ENCODE peak calls at places on chromosomes 2 and 18, in six cellular contexts. V, R, O, M, S and H are unnamed samples.

GRCh38 chr2:149169653-149170052 is 131.2 kb downstream of the LYPD6B start:
- DNase-seq in V (peak), O (no peak), S (no peak), R (no peak), M (no peak), H (peak)

GRCh38 chr2:20074001-20074648 is 22.7 kb upstream of the LAPTM4A start:
- DNase-seq in S (no peak), V (no peak), O (no peak), R (no peak), M (no peak), H (no peak)

GRCh38 chr18:33761363-33761762 is 183.3 kb downstream of the ASXL3 start:
- DNase-seq in S (peak), V (peak), O (no peak), M (peak), R (no peak), H (peak)

GRCh38 chr2:98778741-98779483 is 48.0 kb upstream of the MGAT4A start:
- DNase-seq in O (no peak), R (no peak), S (no peak), M (no peak), V (no peak), H (no peak)

GRCh38 chr18:36411745-36412168 is 114.2 kb downstream of the FHOD3 start:
- DNase-seq in O (no peak), M (peak), S (peak), R (no peak), V (peak), H (peak)

GRCh38 chr2:145380436-145381017 is 860.6 kb upstream of the ZEB2 start:
- DNase-seq in V (peak), R (no peak), M (peak), S (peak), O (no peak), H (peak)

GRCh38 chr2:28163627-28164279 is 228.9 kb upstream of the FOSL2 start:
- DNase-seq in O (no peak), M (no peak), V (no peak), R (no peak), S (no peak), H (no peak)

GRCh38 chr2:9356336-9356735 is 67.0 kb downstream of the ITGB1BP1 start:
- DNase-seq in V (peak), O (no peak), S (no peak), R (no peak), M (no peak), H (no peak)

GRCh38 chr18:48278081-48278480 is 131.1 kb downstream of the ZBTB7C start:
- DNase-seq in R (no peak), O (no peak), M (no peak), S (no peak), V (no peak), H (no peak)

GRCh38 chr2:222440670-222441422 is 16.5 kb downstream of the SGPP2 start:
- DNase-seq in R (no peak), M (peak), S (no peak), V (peak), O (no peak), H (peak)